ENCODE peak calls at places on chromosome 11, in six cellular contexts. N, S, P, V, X and J are unnamed samples.

GRCh38 chr11:16871368-16871767 is 132.9 kb downstream of the C11orf58 start:
- DNase-seq in S (no peak), P (no peak), N (no peak), X (no peak), V (no peak), J (no peak)

GRCh38 chr11:28400236-28401100 is 292.3 kb downstream of the METTL15 start:
- DNase-seq in N (no peak), P (no peak), S (no peak), V (no peak), X (no peak), J (no peak)

GRCh38 chr11:70573701-70574151 is 175.4 kb downstream of the CTTN start:
- DNase-seq in P (no peak), X (peak), S (no peak), N (no peak), V (no peak), J (no peak)

GRCh38 chr11:2219318-2220017 is 47.9 kb upstream of the TH start:
- DNase-seq in S (no peak), X (peak), N (no peak), P (no peak), V (no peak), J (no peak)

GRCh38 chr11:123196060-123196714 is 1.1 kb upstream of the CLMP start:
- DNase-seq in N (no peak), P (no peak), V (no peak), X (no peak), S (no peak), J (no peak)

GRCh38 chr11:76560219-76560618 is 110.3 kb downstream of the LRRC32 start:
- DNase-seq in N (no peak), P (no peak), X (no peak), S (no peak), V (no peak), J (no peak)

GRCh38 chr11:2781413-2782274 is 81.8 kb upstream of the KCNQ1OT1 start:
- DNase-seq in P (no peak), X (peak), N (peak), S (peak), V (peak), J (peak)

GRCh38 chr11:86688398-86689179 is 16.2 kb upstream of the ME3 start:
- DNase-seq in X (no peak), P (no peak), V (no peak), N (no peak), S (no peak), J (no peak)

GRCh38 chr11:72784662-72785061 is 9.2 kb downstream of the STARD10 start:
- DNase-seq in P (no peak), N (no peak), S (no peak), V (no peak), X (no peak), J (no peak)

GRCh38 chr11:72789493-72790131 is 4.2 kb downstream of the STARD10 start:
- DNase-seq in P (no peak), S (no peak), X (no peak), N (peak), V (peak), J (peak)

GRCh38 chr11:72788250-72788649 is 5.6 kb downstream of the STARD10 start:
- DNase-seq in S (no peak), V (no peak), P (no peak), X (no peak), N (no peak), J (no peak)

GRCh38 chr11:72786305-72787261 is 7.3 kb downstream of the STARD10 start:
- DNase-seq in X (no peak), V (no peak), N (no peak), P (no peak), S (no peak), J (no peak)

GRCh38 chr11:72787262-72788104 is 6.4 kb downstream of the STARD10 start:
- DNase-seq in P (peak), S (no peak), V (no peak), X (no peak), N (no peak), J (no peak)
- TF ChIP-seq CTCF in P (no peak), S (no peak), V (no peak), X (no peak), N (no peak), J (no peak)

GRCh38 chr11:59771605-59772004 is 16.4 kb downstream of the STX3 start:
- DNase-seq in N (no peak), S (no peak), V (no peak), P (peak), X (no peak), J (no peak)
- H3K27ac ChIP-seq in N (peak), S (no peak), V (peak), P (peak), X (no peak), J (no peak)

GRCh38 chr11:11786234-11786633 is 55.5 kb upstream of the USP47 start:
- DNase-seq in X (no peak), V (no peak), S (no peak), P (peak), N (no peak), J (no peak)

GRCh38 chr11:11788067-11788710 is 53.6 kb upstream of the USP47 start:
- DNase-seq in V (no peak), P (no peak), X (no peak), S (no peak), N (no peak), J (no peak)

GRCh38 chr11:11786771-11787170 is 55.0 kb upstream of the USP47 start:
- DNase-seq in V (no peak), N (no peak), X (no peak), P (no peak), S (no peak), J (no peak)

GRCh38 chr11:11789735-11790369 is 51.9 kb upstream of the USP47 start:
- DNase-seq in S (no peak), X (no peak), V (no peak), N (no peak), P (no peak), J (no peak)

DNA sequence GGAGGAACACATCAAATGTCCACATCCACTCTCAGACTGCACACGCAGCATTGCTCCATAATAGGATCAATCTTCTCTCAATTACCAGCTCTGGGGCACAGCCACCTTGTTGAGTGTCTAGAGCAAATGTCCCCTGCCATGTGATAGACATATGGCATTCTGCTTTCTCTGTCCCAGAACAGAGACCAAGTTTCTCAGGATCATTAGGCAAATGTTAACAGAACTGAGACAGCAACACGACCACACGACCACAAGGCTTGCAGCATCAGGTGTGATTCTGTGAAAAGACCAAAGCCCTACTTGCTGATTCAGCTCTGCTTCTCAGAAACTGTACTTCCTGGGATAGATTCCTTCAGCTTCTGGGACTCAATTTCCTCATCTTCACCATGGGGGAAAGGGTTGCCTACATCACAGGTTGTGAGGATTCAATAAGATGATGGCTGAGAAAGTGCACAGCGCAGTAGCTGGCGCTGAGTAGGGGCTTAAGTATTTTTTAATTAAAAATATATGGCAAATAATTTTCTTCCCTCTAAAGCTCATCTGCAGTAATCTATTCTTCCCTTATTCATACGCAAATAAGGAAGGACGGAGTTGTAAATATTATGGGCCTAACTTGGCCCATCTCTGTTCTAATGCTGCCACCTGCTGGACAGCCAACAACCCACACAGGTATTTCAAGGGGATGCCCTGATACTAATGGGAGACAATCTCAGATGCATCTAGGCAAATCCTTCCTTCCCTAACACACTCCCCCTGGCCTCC is 54.3 kb upstream of the USP47 start:
- DNase-seq in S (peak), N (peak), X (peak), P (peak), V (peak), J (peak)
- TF ChIP-seq CTCF in S (peak), N (peak), X (peak), P (peak), V (peak), J (peak)

GRCh38 chr11:130899106-130899505 is 17.2 kb downstream of the SNX19 start:
- DNase-seq in N (no peak), X (no peak), S (no peak), V (no peak), P (no peak), J (no peak)

GRCh38 chr11:130894322-130895025 is 21.8 kb downstream of the SNX19 start:
- DNase-seq in S (peak), X (peak), N (peak), V (peak), P (peak), J (peak)

GRCh38 chr11:130902380-130902779 is 13.9 kb downstream of the SNX19 start:
- DNase-seq in X (no peak), V (no peak), N (no peak), S (no peak), P (no peak), J (no peak)

GRCh38 chr11:130892847-130893246 is 23.4 kb downstream of the SNX19 start:
- DNase-seq in S (no peak), N (no peak), X (no peak), V (no peak), P (no peak), J (no peak)

DNA sequence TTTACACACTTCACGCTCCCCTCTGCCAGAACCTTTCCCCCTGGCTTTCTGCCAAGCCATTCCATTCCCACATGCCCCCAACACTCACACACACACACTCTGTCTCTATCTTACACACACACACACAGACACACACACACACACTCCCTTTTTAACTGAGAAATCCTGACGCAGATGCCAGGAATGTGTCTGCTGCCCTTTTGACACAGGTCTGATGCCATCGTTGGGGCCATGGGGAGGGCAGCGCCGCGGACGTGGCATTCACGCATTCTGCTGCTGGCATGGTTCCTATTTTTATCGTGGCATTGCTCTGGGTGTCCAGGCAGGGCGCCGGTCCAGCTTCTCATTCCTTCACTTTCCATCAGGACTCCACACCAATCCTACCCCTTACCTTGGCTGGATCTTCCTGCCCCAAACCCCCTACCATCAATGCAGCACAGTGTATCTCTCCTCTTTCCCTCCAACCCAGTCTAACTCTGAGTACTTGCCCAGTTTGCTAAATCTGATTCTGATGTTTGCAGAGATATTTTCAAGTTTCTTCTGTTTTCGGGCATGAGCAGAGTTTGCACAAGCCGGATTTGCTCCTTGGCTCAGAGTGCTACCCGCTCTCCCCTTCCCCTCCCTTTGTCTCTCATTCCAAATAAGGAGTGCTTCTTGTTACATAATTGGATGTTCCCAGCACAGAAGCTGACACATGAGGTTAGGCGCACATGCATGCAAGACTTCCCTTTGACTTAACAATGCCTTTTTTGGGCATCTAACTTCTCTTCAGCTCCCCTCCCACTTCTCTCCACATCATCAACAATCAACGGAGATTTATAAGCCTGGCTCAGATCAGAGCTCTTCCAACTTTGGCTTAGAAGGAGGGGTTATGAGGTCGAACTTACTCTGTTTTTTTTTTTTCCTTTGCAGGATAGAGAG is 18.8 kb downstream of the SNX19 start:
- DNase-seq in S (peak), N (peak), V (peak), X (peak), P (no peak), J (no peak)
- H3K27ac ChIP-seq in S (peak), N (peak), V (peak), X (peak), P (no peak), J (peak)

DNA sequence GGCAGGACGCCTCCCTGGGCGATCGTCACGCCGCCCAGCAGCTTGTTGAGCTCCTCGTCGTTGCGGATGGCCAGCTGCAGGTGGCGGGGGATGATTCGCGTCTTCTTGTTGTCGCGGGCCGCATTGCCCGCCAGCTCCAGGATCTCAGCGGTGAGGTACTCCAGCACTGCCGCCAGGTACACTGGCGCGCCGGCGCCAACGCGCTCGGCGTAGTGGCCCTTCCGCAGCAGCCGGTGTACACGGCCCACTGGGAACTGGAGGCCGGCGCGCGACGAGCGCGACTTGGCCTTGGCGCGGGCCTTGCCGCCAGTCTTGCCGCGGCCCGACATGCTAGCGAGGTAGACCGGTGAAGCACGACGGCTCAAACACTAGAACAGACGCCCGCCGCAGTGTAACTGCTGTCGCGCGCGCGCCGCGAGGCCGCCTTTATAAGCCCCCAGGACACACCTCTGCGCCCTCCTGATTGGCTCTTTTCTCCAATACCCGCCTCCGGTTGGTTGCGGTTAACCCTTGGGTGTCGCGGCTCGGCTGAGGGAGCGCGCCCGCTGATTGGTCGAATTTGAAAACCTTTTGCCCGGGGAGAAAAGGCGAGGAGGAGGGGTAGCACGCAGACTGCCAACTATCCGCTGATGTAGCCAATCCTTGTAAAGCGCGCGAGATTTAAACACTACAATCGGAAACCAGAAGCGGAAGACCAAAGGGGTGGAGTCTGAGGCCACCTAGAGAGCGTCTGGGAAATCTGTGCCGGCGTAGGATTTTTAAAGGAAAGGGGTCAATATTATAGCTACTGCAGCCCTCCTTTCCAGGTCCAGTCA is 6.4 kb downstream of the DPAGT1 start:
- DNase-seq in V (peak), X (peak), P (peak), N (peak), S (peak), J (peak)
- TF ChIP-seq CTCF in V (no peak), X (peak), P (no peak), N (peak), S (no peak), J (no peak)

GRCh38 chr11:113177596-113178115 is 136.7 kb upstream of the TTC12 start:
- DNase-seq in P (no peak), X (no peak), N (no peak), S (no peak), V (no peak), J (no peak)

GRCh38 chr11:113176971-113177370 is 137.4 kb upstream of the TTC12 start:
- DNase-seq in V (no peak), X (no peak), S (no peak), N (no peak), P (no peak), J (no peak)

GRCh38 chr11:113181094-113181493 is 133.3 kb upstream of the TTC12 start:
- DNase-seq in S (no peak), V (no peak), P (no peak), N (no peak), X (no peak), J (no peak)

GRCh38 chr11:113178671-113179070 is 135.7 kb upstream of the TTC12 start:
- DNase-seq in N (no peak), P (no peak), S (no peak), X (no peak), V (no peak), J (no peak)

GRCh38 chr11:113179181-113179701 is 135.1 kb upstream of the TTC12 start:
- DNase-seq in V (no peak), X (no peak), N (no peak), P (no peak), S (no peak), J (no peak)
- H3K27ac ChIP-seq in V (no peak), X (no peak), N (no peak), P (no peak), S (no peak), J (peak)

GRCh38 chr11:75522645-75523044 is 3.1 kb downstream of the GDPD5 start:
- DNase-seq in X (no peak), P (no peak), N (no peak), V (no peak), S (no peak), J (no peak)

GRCh38 chr11:75523811-75524401 is 1.8 kb downstream of the GDPD5 start:
- DNase-seq in X (no peak), P (no peak), V (no peak), S (no peak), N (no peak), J (no peak)

GRCh38 chr11:75525433-75526191 is at the start of gene GDPD5:
- DNase-seq in S (peak), N (peak), P (peak), X (peak), V (peak), J (peak)

GRCh38 chr11:75524576-75525432 is 937 bp downstream of the GDPD5 start:
- DNase-seq in X (peak), V (no peak), N (no peak), S (no peak), P (peak), J (no peak)

DNA sequence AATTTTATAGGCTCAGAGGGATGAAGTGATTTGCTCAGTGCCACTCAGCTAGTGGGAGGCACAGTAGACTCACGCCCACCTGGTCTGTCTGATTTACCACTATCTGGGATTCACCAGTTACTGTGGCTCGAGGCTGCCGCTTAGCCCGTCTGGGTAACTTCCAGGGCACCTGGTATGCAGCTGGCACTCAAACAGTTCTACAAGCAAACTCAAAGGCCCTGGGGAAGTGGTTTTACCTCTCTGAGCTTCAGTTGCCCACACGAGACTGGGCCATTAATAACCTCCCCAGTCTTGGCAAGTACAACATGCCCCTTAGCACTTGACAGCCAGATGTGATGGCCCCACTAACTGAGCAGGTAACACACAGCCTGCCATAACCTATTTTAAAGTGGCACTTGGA is 2.6 kb downstream of the GDPD5 start:
- DNase-seq in P (no peak), N (no peak), S (no peak), V (no peak), X (no peak), J (no peak)
- TF ChIP-seq CTCF in P (no peak), N (no peak), S (no peak), V (no peak), X (no peak), J (no peak)